ENCODE peak calls at places on chromosomes 7 and 10, in five cellular contexts. Z is stomach, V is endothelial cell of umbilical vein, L is HCT116, W is sigmoid colon. T is an unnamed sample.

GRCh38 chr10:10362780-10363179 is 654.9 kb upstream of the CELF2 start:
- DNase-seq in V (no peak), L (no peak), W (no peak), Z (no peak), T (no peak)

GRCh38 chr7:2601907-2602735 is 29.7 kb upstream of the TTYH3 start:
- DNase-seq in W (no peak), L (no peak), V (no peak), Z (no peak), T (no peak)

GRCh38 chr10:93875032-93875358 is 18.8 kb upstream of the SLC35G1 start:
- DNase-seq in L (no peak), V (no peak), W (no peak), Z (no peak), T (no peak)

GRCh38 chr7:113421696-113422330 is 303.5 kb upstream of the SMIM30 start:
- DNase-seq in L (peak; percentile 88), W (peak; percentile 80), V (peak; percentile 74), Z (peak; percentile 81), T (peak; percentile 87)

GRCh38 chr10:70925377-70926214 is 37.2 kb upstream of the PCBD1 start:
- DNase-seq in L (no peak), W (no peak), V (peak; percentile 30), Z (peak; percentile 55), T (peak; percentile 23)

GRCh38 chr7:45601094-45601493 is 26.9 kb downstream of the ADCY1 start:
- DNase-seq in W (no peak), V (no peak), L (no peak), Z (peak; percentile 22), T (no peak)

GRCh38 chr7:54904986-54905385 is 113.8 kb upstream of the EGFR start:
- DNase-seq in Z (no peak), W (no peak), V (no peak), L (no peak), T (no peak)

GRCh38 chr7:142496545-142496991 is 238.7 kb upstream of the PRSS58 start:
- DNase-seq in W (no peak), V (peak; percentile 41), Z (no peak), L (peak; percentile 42), T (peak; percentile 17)

GRCh38 chr10:110461530-110461929 is 36.2 kb upstream of the DUSP5 start:
- DNase-seq in Z (no peak), L (no peak), V (no peak), W (no peak), T (no peak)

GRCh38 chr7:130134726-130135125 is 64.4 kb downstream of the KLHDC10 start:
- DNase-seq in Z (no peak), V (no peak), L (no peak), W (no peak), T (no peak)

GRCh38 chr10:133611079-133611478 is 15.5 kb downstream of the FRG2B start:
- DNase-seq in Z (no peak), V (no peak), L (no peak), W (no peak), T (no peak)

GRCh38 chr10:93916257-93917063 is 22.7 kb downstream of the SLC35G1 start:
- DNase-seq in L (peak; percentile 22), Z (no peak), V (peak; percentile 31), W (no peak), T (no peak)

GRCh38 chr10:25875555-25876165 is 58.4 kb upstream of the MYO3A start:
- DNase-seq in L (peak; percentile 57), W (no peak), Z (peak; percentile 82), V (peak; percentile 47), T (peak; percentile 29)

GRCh38 chr10:109205929-109206585 is 717.3 kb downstream of the XPNPEP1 start:
- DNase-seq in W (no peak), Z (no peak), V (no peak), L (no peak), T (no peak)

GRCh38 chr7:94909023-94909466 is 1.7 kb downstream of the PPP1R9A start:
- DNase-seq in Z (no peak), L (no peak), W (no peak), V (no peak), T (no peak)

GRCh38 chr7:111784311-111784710 is 222.0 kb upstream of the IMMP2L start:
- DNase-seq in W (no peak), V (no peak), Z (no peak), L (no peak), T (no peak)

GRCh38 chr10:90887555-90887954 is 15.8 kb downstream of the RPP30 start:
- DNase-seq in W (no peak), Z (peak; percentile 60), V (no peak), L (no peak), T (peak; percentile 50)

GRCh38 chr7:50780436-50780835 is 2.3 kb downstream of the GRB10 start:
- DNase-seq in V (no peak), L (no peak), Z (no peak), W (no peak), T (no peak)

GRCh38 chr10:31083765-31084184 is 52.1 kb upstream of the ZNF438 start:
- DNase-seq in V (peak; percentile 43), W (no peak), Z (peak; percentile 32), L (peak; percentile 72), T (no peak)

GRCh38 chr10:97736403-97736901 is 476 bp upstream of the ZFYVE27 start:
- DNase-seq in L (no peak), Z (no peak), V (no peak), W (no peak), T (no peak)

GRCh38 chr10:22321156-22321711 is 335 bp downstream of the BMI1 start:
- DNase-seq in W (peak; percentile 81), V (peak; percentile 67), L (no peak), Z (peak; percentile 57), T (no peak)

GRCh38 chr10:51964630-51965029 is 265.2 kb upstream of the CSTF2T start:
- DNase-seq in W (no peak), Z (no peak), L (no peak), V (no peak), T (no peak)

GRCh38 chr7:133053321-133053891 is 28.5 kb downstream of the CHCHD3 start:
- DNase-seq in Z (no peak), L (no peak), W (peak; percentile 72), V (no peak), T (no peak)

GRCh38 chr10:110327262-110327914 is 22.7 kb upstream of the SMNDC1 start:
- DNase-seq in V (no peak), Z (no peak), L (no peak), W (no peak), T (no peak)

GRCh38 chr7:115558186-115558585 is 472.4 kb downstream of the TFEC start:
- DNase-seq in L (no peak), W (no peak), Z (no peak), V (no peak), T (no peak)

GRCh38 chr10:132448248-132448731 is 51.3 kb downstream of the PWWP2B start:
- DNase-seq in L (peak; percentile 54), Z (peak; percentile 91), V (no peak), W (no peak), T (no peak)

GRCh38 chr10:5524721-5525531 is at the start of gene CALML3:
- DNase-seq in L (no peak), W (peak; percentile 62), Z (peak; percentile 20), V (no peak), T (peak; percentile 61)

GRCh38 chr10:80498833-80499671 is 38.6 kb upstream of the SH2D4B start:
- DNase-seq in Z (peak; percentile 81), L (peak; percentile 85), V (peak; percentile 78), W (peak; percentile 99), T (peak; percentile 87)

GRCh38 chr7:11235491-11235890 is 261.8 kb downstream of the PHF14 start:
- DNase-seq in V (no peak), L (no peak), W (no peak), Z (no peak), T (no peak)

GRCh38 chr7:73341877-73342276 is 13.9 kb downstream of the FKBP6 start:
- DNase-seq in L (peak; percentile 37), Z (no peak), W (no peak), V (peak; percentile 21), T (no peak)

GRCh38 chr10:101403161-101403560 is 49.2 kb downstream of the BTRC start:
- DNase-seq in Z (no peak), V (no peak), W (no peak), L (no peak), T (no peak)

GRCh38 chr7:98754041-98754479 is 115.8 kb downstream of the TMEM130 start:
- DNase-seq in V (no peak), Z (no peak), W (no peak), L (peak; percentile 35), T (no peak)

GRCh38 chr10:79068203-79068561 is 584 bp upstream of the ZMIZ1 start:
- DNase-seq in W (no peak), Z (no peak), V (peak; percentile 32), L (no peak), T (no peak)
- TF ChIP-seq CTCF in W (no peak), Z (no peak), V (no peak), L (no peak), T (no peak)

GRCh38 chr10:104309980-104310978 is 28.0 kb downstream of the ITPRIP start:
- DNase-seq in Z (peak; percentile 66), W (peak; percentile 67), V (peak; percentile 57), L (no peak), T (peak; percentile 77)
- TF ChIP-seq POLR2AphosphoS5 in Z (no peak), W (peak; percentile 8), V (no peak), L (no peak), T (peak; percentile 83)

DNA sequence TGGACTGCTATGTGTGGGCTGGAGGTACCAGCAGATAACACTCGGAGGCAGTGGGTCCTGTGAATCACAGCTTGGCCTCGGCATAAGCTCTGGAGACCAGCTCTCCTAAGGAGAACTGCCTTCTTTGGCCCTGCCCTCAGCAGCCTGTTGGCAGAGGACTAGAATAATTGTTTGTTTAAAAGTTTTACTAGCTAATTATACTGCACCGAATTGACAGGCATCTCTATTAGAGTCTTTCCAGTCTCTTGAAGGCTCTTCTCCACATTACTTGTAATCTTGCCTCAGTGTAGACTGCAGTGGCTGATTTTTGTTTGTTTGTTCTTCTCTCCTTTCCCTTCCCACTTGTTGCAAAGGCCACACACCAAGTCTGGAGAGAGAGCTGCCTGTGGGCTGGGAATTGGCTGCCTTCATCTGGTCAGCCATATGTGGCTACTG is 183.2 kb downstream of the AUTS2 start:
- DNase-seq in Z (no peak), L (no peak), W (peak; percentile 75), V (no peak), T (peak; percentile 50)
- TF ChIP-seq POLR2A in Z (no peak), L (no peak), W (no peak), V (no peak), T (no peak)

GRCh38 chr7:47635091-47636090 is 53.5 kb upstream of the TNS3 start:
- DNase-seq in L (no peak), V (no peak), Z (peak; percentile 84), W (peak; percentile 80), T (peak; percentile 79)
- TF ChIP-seq CTCF in L (no peak), V (no peak), Z (no peak), W (no peak), T (no peak)

GRCh38 chr7:152737833-152738232 is 21.7 kb upstream of the ACTR3B start:
- DNase-seq in W (no peak), V (no peak), Z (no peak), L (no peak), T (no peak)
- TF ChIP-seq POLR2AphosphoS5 in W (no peak), V (no peak), Z (no peak), L (no peak), T (no peak)